ENCODE peak calls at places on chromosomes 16 and 17, in seven cellular contexts. U is NCI-H345; M is stimulated activated CD8-positive, alpha-beta memory T cell treated with anti-CD3 and anti-CD28 coated beads, Interleukin-4, amount 100 ng/mL, for 24 hours; X is GM13976; B is neuronal stem cell; E is activated naive CD8-positive, alpha-beta T cell treated with anti-CD3 and anti-CD28 coated beads, Interleukin-2, amount 50 U/mL, for 24 hours; R is AG04450. W is an unnamed sample.

GRCh38 chr16:87050142-87050541 is 267.1 kb downstream of the C16orf95 start:
- DNase-seq in U (no peak), M (no peak), X (no peak), B (no peak), E (no peak), R (no peak), W (no peak)

GRCh38 chr16:30982548-30983288 is 2.3 kb upstream of the HSD3B7 start:
- DNase-seq in U (no peak), M (no peak), X (no peak), B (no peak), E (no peak), R (no peak), W (no peak)

GRCh38 chr16:29806641-29807425 is 504 bp downstream of the MAZ start:
- DNase-seq in U (peak; percentile 90), M (no peak), X (no peak), B (no peak), E (peak; percentile 74), R (no peak), W (peak; percentile 67)

GRCh38 chr16:324451-325334 is 27.8 kb downstream of the AXIN1 start:
- DNase-seq in U (no peak), M (peak; percentile 51), X (peak; percentile 84), B (no peak), E (peak; percentile 54), R (no peak), W (peak; percentile 65)

GRCh38 chr17:80475949-80476876 is at the start of gene NPTX1:
- DNase-seq in U (peak; percentile 89), M (no peak), X (peak; percentile 63), B (no peak), E (no peak), R (no peak), W (no peak)

GRCh38 chr16:84183911-84184310 is 2.9 kb downstream of the TAF1C start:
- DNase-seq in U (no peak), M (no peak), X (no peak), B (no peak), E (no peak), R (no peak), W (no peak)

GRCh38 chr17:880074-880870 is 98.1 kb downstream of the MRM3 start:
- DNase-seq in U (no peak), M (no peak), X (no peak), B (no peak), E (no peak), R (no peak), W (no peak)

GRCh38 chr16:30476991-30477390 is 4.4 kb downstream of the ITGAL start:
- DNase-seq in U (no peak), M (no peak), X (no peak), B (no peak), E (no peak), R (no peak), W (no peak)

GRCh38 chr16:16183562-16183961 is 39.7 kb downstream of the ABCC6 start:
- DNase-seq in U (no peak), M (no peak), X (no peak), B (no peak), E (no peak), R (no peak), W (no peak)

GRCh38 chr16:2970563-2970962 is 1.4 kb downstream of the PAQR4 start:
- DNase-seq in U (no peak), M (no peak), X (no peak), B (no peak), E (no peak), R (no peak), W (no peak)

GRCh38 chr17:39306509-39307212 is 80.9 kb upstream of the STAC2 start:
- DNase-seq in U (no peak), M (no peak), X (peak; percentile 54), B (no peak), E (no peak), R (no peak), W (no peak)

GRCh38 chr16:85978291-85978775 is 79.4 kb downstream of the IRF8 start:
- DNase-seq in U (no peak), M (no peak), X (no peak), B (no peak), E (no peak), R (no peak), W (no peak)

GRCh38 chr17:76631821-76632565 is 11.6 kb downstream of the ST6GALNAC1 start:
- DNase-seq in U (no peak), M (no peak), X (no peak), B (no peak), E (no peak), R (no peak), W (no peak)

GRCh38 chr17:45388604-45389325 is 43.9 kb downstream of the ARHGAP27 start:
- DNase-seq in U (no peak), M (no peak), X (no peak), B (no peak), E (no peak), R (no peak), W (no peak)

GRCh38 chr16:23072084-23072599 is 77.1 kb downstream of the USP31 start:
- DNase-seq in U (no peak), M (no peak), X (no peak), B (no peak), E (no peak), R (peak; percentile 23), W (no peak)

GRCh38 chr17:39973496-39973895 is 7.1 kb upstream of the PSMD3 start:
- DNase-seq in U (no peak), M (no peak), X (no peak), B (no peak), E (no peak), R (no peak), W (no peak)

GRCh38 chr17:29243792-29244191 is 2.9 kb upstream of the CRYBA1 start:
- DNase-seq in U (no peak), M (no peak), X (peak; percentile 58), B (no peak), E (no peak), R (no peak), W (no peak)

GRCh38 chr17:40854175-40854814 is 12.7 kb downstream of the KRT12 start:
- DNase-seq in U (no peak), M (no peak), X (no peak), B (no peak), E (no peak), R (peak; percentile 47), W (no peak)

GRCh38 chr16:71426069-71426879 is 15.6 kb downstream of the TLE7 start:
- DNase-seq in U (no peak), M (peak; percentile 11), X (peak; percentile 71), B (peak; percentile 90), E (peak; percentile 36), R (peak; percentile 26), W (no peak)

GRCh38 chr17:718075-718474 is 3.4 kb upstream of the VPS53 start:
- DNase-seq in U (no peak), M (no peak), X (no peak), B (no peak), E (no peak), R (no peak), W (no peak)

GRCh38 chr17:12887088-12887487 is 97.8 kb downstream of the ARHGAP44 start:
- DNase-seq in U (no peak), M (no peak), X (no peak), B (no peak), E (no peak), R (no peak), W (no peak)

GRCh38 chr16:11023640-11024039 is 79.3 kb downstream of the CLEC16A start:
- DNase-seq in U (no peak), M (no peak), X (no peak), B (no peak), E (no peak), R (no peak), W (no peak)

GRCh38 chr17:68953340-68953997 is 1.7 kb downstream of the ABCA8 start:
- DNase-seq in U (no peak), M (no peak), X (no peak), B (no peak), E (no peak), R (no peak), W (no peak)

GRCh38 chr17:18248300-18248731 is 10.2 kb downstream of the FLII start:
- DNase-seq in U (peak; percentile 45), M (peak; percentile 47), X (peak; percentile 93), B (no peak), E (peak; percentile 65), R (peak; percentile 44), W (peak; percentile 48)

GRCh38 chr16:12150600-12150999 is 174.1 kb downstream of the SNX29 start:
- DNase-seq in U (no peak), M (no peak), X (no peak), B (no peak), E (no peak), R (no peak), W (no peak)

GRCh38 chr16:11403534-11403795 is 58.2 kb downstream of the RMI2 start:
- DNase-seq in U (no peak), M (no peak), X (no peak), B (no peak), E (no peak), R (no peak), W (no peak)

GRCh38 chr17:55762086-55762858 is 11.4 kb downstream of the PCTP start:
- DNase-seq in U (no peak), M (no peak), X (no peak), B (no peak), E (no peak), R (no peak), W (no peak)

GRCh38 chr17:28788100-28788499 is 44.3 kb downstream of the TRAF4 start:
- DNase-seq in U (no peak), M (no peak), X (no peak), B (no peak), E (no peak), R (no peak), W (no peak)

GRCh38 chr16:81745704-81746558 is 33.2 kb upstream of the PLCG2 start:
- DNase-seq in U (no peak), M (peak; percentile 61), X (peak; percentile 85), B (no peak), E (peak; percentile 79), R (no peak), W (peak; percentile 76)

GRCh38 chr16:48438414-48438813 is 53.2 kb upstream of the SIAH1 start:
- DNase-seq in U (no peak), M (no peak), X (no peak), B (no peak), E (no peak), R (no peak), W (no peak)

GRCh38 chr16:27516360-27516759 is 33.4 kb downstream of the GTF3C1 start:
- DNase-seq in U (no peak), M (no peak), X (no peak), B (no peak), E (no peak), R (no peak), W (no peak)

GRCh38 chr16:85192233-85192632 is 80.0 kb upstream of the CIBAR2 start:
- DNase-seq in U (no peak), M (no peak), X (no peak), B (no peak), E (no peak), R (no peak), W (no peak)

GRCh38 chr16:85088570-85089214 is 23.6 kb downstream of the CIBAR2 start:
- DNase-seq in U (no peak), M (no peak), X (no peak), B (no peak), E (no peak), R (no peak), W (no peak)

GRCh38 chr17:63665527-63666214 is 34.3 kb downstream of the LIMD2 start:
- DNase-seq in U (no peak), M (no peak), X (peak; percentile 53), B (no peak), E (no peak), R (no peak), W (no peak)

W was measured in activated CD4-positive, CD25-positive, alpha-beta regulatory T cell treated with anti-CD3 and anti-CD28 coated beads, Interleukin-2, amount 50 U/mL, for 72 hours.